ENCODE peak calls at places on chromosomes 16 and 17, in six cellular contexts. K is GOT3; H is head of caudate nucleus; J is T-helper 1 cell; Q is stimulated activated CD4-positive, alpha-beta T cell treated with anti-CD3 and anti-CD28 coated beads, Interleukin-2, amount 100 ng/mL, for 48 hours; A is iPS-NIHi11. D is an unnamed sample.

GRCh38 chr17:32876414-32877163 is at the start of gene MYO1D:
- DNase-seq in K (no peak), A (peak; percentile 69), Q (peak; percentile 58), H (peak; percentile 57), J (peak; percentile 37), D (peak; percentile 15)

GRCh38 chr17:28743243-28744103 is at the start of gene TRAF4:
- DNase-seq in H (peak; percentile 69), K (peak; percentile 75), Q (peak; percentile 76), A (peak; percentile 88), J (peak; percentile 80), D (peak; percentile 45)

GRCh38 chr17:39196820-39197331 is 593 bp downstream of the CACNB1 start:
- DNase-seq in K (no peak), A (peak; percentile 57), H (no peak), J (no peak), Q (no peak), D (no peak)

GRCh38 chr16:77171750-77172635 is 19.0 kb upstream of the MON1B start:
- DNase-seq in A (peak; percentile 59), Q (peak; percentile 19), J (peak; percentile 27), H (no peak), K (no peak), D (no peak)

GRCh38 chr16:73202176-73202729 is 154.3 kb upstream of the ZFHX3 start:
- DNase-seq in H (no peak), Q (no peak), J (no peak), K (no peak), A (no peak), D (no peak)

GRCh38 chr17:64780096-64781012 is 118.2 kb upstream of the SMURF2 start:
- DNase-seq in A (peak; percentile 89), Q (peak; percentile 69), K (no peak), H (no peak), J (peak; percentile 92), D (peak; percentile 67)

GRCh38 chr16:85275533-85276249 is 163.4 kb upstream of the CIBAR2 start:
- DNase-seq in A (peak; percentile 95), Q (peak; percentile 74), H (peak; percentile 84), J (peak; percentile 29), K (no peak), D (peak; percentile 31)

GRCh38 chr17:16977932-16978331 is 6.0 kb upstream of the TNFRSF13B start:
- DNase-seq in J (no peak), A (peak; percentile 8), K (no peak), H (no peak), Q (no peak), D (no peak)

GRCh38 chr16:16029431-16030011 is 80.1 kb downstream of the ABCC1 start:
- DNase-seq in Q (no peak), J (no peak), H (no peak), K (no peak), A (no peak), D (no peak)

GRCh38 chr17:14833201-14833773 is 431.8 kb downstream of the PMP22 start:
- DNase-seq in H (no peak), A (no peak), J (peak; percentile 9), Q (no peak), K (no peak), D (no peak)

GRCh38 chr17:31479524-31479923 is 88.0 kb downstream of the RAB11FIP4 start:
- DNase-seq in H (no peak), J (no peak), A (no peak), K (no peak), Q (no peak), D (no peak)

GRCh38 chr17:1574697-1575471 is 12.3 kb upstream of the PITPNA start:
- DNase-seq in Q (no peak), H (no peak), J (no peak), K (no peak), A (peak; percentile 67), D (no peak)

GRCh38 chr16:10497132-10498088 is 83.0 kb downstream of the EMP2 start:
- DNase-seq in J (peak; percentile 25), K (no peak), A (no peak), H (no peak), Q (no peak), D (no peak)

GRCh38 chr17:74245818-74246204 is 28.2 kb upstream of the DNAI2 start:
- DNase-seq in J (no peak), K (no peak), A (no peak), Q (no peak), H (no peak), D (no peak)

GRCh38 chr17:9240659-9241370 is 219.5 kb downstream of the NTN1 start:
- DNase-seq in Q (no peak), J (no peak), K (no peak), H (peak; percentile 20), A (peak; percentile 64), D (no peak)

GRCh38 chr16:58511933-58512815 is 3.1 kb upstream of the SETD6 start:
- DNase-seq in J (peak; percentile 62), K (no peak), A (peak; percentile 76), H (peak; percentile 81), Q (peak; percentile 89), D (peak; percentile 62)

GRCh38 chr17:78973196-78973595 is 6.5 kb downstream of the LGALS3BP start:
- DNase-seq in Q (no peak), K (no peak), H (no peak), A (peak; percentile 76), J (no peak), D (no peak)

GRCh38 chr16:25219070-25219737 is 2.5 kb downstream of the AQP8 start:
- DNase-seq in A (no peak), Q (no peak), J (no peak), K (no peak), H (no peak), D (no peak)

GRCh38 chr16:31401436-31401835 is 8.3 kb downstream of the ITGAD start:
- DNase-seq in Q (no peak), K (no peak), H (no peak), A (no peak), J (no peak), D (no peak)

GRCh38 chr17:79852748-79853147 is 13.5 kb upstream of the CBX4 start:
- DNase-seq in A (no peak), K (no peak), J (peak; percentile 35), Q (no peak), H (no peak), D (no peak)

GRCh38 chr17:36188891-36189306 is 7.7 kb downstream of the CCL3L1 start:
- DNase-seq in K (no peak), J (peak; percentile 55), H (no peak), Q (no peak), A (no peak), D (no peak)

GRCh38 chr17:17205368-17206148 is 575 bp downstream of the PLD6 start:
- DNase-seq in K (no peak), Q (peak; percentile 54), J (peak; percentile 62), A (peak; percentile 86), H (peak; percentile 44), D (peak; percentile 35)

GRCh38 chr16:47574091-47575054 is 113.2 kb downstream of the PHKB start:
- DNase-seq in K (peak; percentile 16), J (peak; percentile 48), H (no peak), Q (peak; percentile 25), A (no peak), D (no peak)

GRCh38 chr16:22161999-22162657 is at the start of gene SDR42E2:
- DNase-seq in K (no peak), Q (peak; percentile 3), H (no peak), J (peak; percentile 7), A (peak; percentile 100), D (peak; percentile 37)

GRCh38 chr17:79009397-79010303 is at the start of gene CANT1:
- DNase-seq in J (peak; percentile 88), H (peak; percentile 88), A (peak; percentile 99), K (peak; percentile 53), Q (peak; percentile 65), D (peak; percentile 80)

GRCh38 chr17:181213-182163 is at the start of gene DOC2B:
- DNase-seq in H (peak; percentile 35), J (no peak), Q (no peak), A (peak; percentile 93), K (no peak), D (no peak)

GRCh38 chr16:30755955-30756780 is 5.7 kb downstream of the CFAP119 start:
- DNase-seq in A (no peak), H (no peak), J (no peak), K (no peak), Q (no peak), D (no peak)

GRCh38 chr17:74407384-74407783 is 24.5 kb upstream of the GPRC5C start:
- DNase-seq in J (no peak), A (no peak), H (no peak), Q (no peak), K (no peak), D (no peak)

GRCh38 chr17:50151937-50152547 is 1.6 kb upstream of the PPP1R9B start:
- DNase-seq in Q (no peak), J (peak; percentile 71), H (peak; percentile 84), A (peak; percentile 84), K (no peak), D (no peak)

GRCh38 chr16:24482681-24483202 is 56.6 kb upstream of the RBBP6 start:
- DNase-seq in A (peak; percentile 84), K (no peak), Q (no peak), H (no peak), J (no peak), D (no peak)

GRCh38 chr16:57268804-57269800 is 15.4 kb downstream of the PLLP start:
- DNase-seq in H (no peak), Q (no peak), K (no peak), J (no peak), A (no peak), D (no peak)

GRCh38 chr17:76137351-76138233 is 3.5 kb downstream of the FOXJ1 start:
- DNase-seq in H (no peak), A (no peak), J (no peak), Q (no peak), K (no peak), D (no peak)

GRCh38 chr16:18788828-18789514 is 1.2 kb downstream of the RPS15A start:
- DNase-seq in J (no peak), Q (no peak), K (no peak), A (no peak), H (no peak), D (no peak)

GRCh38 chr16:4570688-4571321 is 14.7 kb downstream of the C16orf96 start:
- DNase-seq in Q (no peak), K (no peak), H (no peak), A (peak; percentile 39), J (no peak), D (no peak)

GRCh38 chr16:23753908-23754593 is 775 bp upstream of the CHP2 start:
- DNase-seq in H (no peak), A (no peak), J (no peak), K (no peak), Q (no peak), D (no peak)

GRCh38 chr16:68790944-68791343 is 52.4 kb upstream of the TANGO6 start:
- DNase-seq in H (no peak), Q (no peak), J (no peak), K (no peak), A (no peak), D (no peak)

GRCh38 chr17:31392002-31392855 is 754 bp downstream of the RAB11FIP4 start:
- DNase-seq in Q (no peak), J (no peak), K (no peak), H (peak; percentile 23), A (no peak), D (no peak)